ENCODE peak calls at places on chromosomes 16 and 17, in ten cellular contexts. H, O, K, A, T, Y, W, Q, Z and F are unnamed samples.

GRCh38 chr16:55479560-55480197 is 681 bp downstream of the MMP2 start:
- DNase-seq in H (no peak), O (peak; percentile 46), K (no peak), A (no peak), T (no peak), Y (no peak), W (peak; percentile 43), Q (no peak), Z (no peak), F (no peak)

GRCh38 chr17:75507712-75508111 is 7.6 kb downstream of the CASKIN2 start:
- DNase-seq in H (no peak), O (no peak), K (no peak), A (no peak), T (no peak), Y (no peak), W (no peak), Q (no peak), Z (no peak), F (no peak)

GRCh38 chr17:80169784-80170500 is at the start of gene CARD14:
- DNase-seq in H (no peak), O (no peak), K (no peak), A (no peak), T (no peak), Y (no peak), W (no peak), Q (no peak), Z (no peak), F (no peak)

GRCh38 chr16:90046122-90046970 is 27.1 kb upstream of the DBNDD1 start:
- DNase-seq in H (no peak), O (peak; percentile 95), K (no peak), A (no peak), T (no peak), Y (peak; percentile 89), W (no peak), Q (no peak), Z (no peak), F (no peak)

GRCh38 chr17:80365001-80365965 is 49.7 kb upstream of the ENDOV start:
- DNase-seq in H (no peak), O (no peak), K (no peak), A (no peak), T (no peak), Y (no peak), W (no peak), Q (no peak), Z (no peak), F (no peak)

GRCh38 chr16:89534147-89534788 is 26.1 kb downstream of the SPG7 start:
- DNase-seq in H (no peak), O (no peak), K (no peak), A (peak; percentile 92), T (peak; percentile 50), Y (no peak), W (peak; percentile 52), Q (peak; percentile 11), Z (no peak), F (peak; percentile 93)

GRCh38 chr17:72714357-72714966 is 378.0 kb downstream of the SLC39A11 start:
- DNase-seq in H (no peak), O (no peak), K (no peak), A (peak; percentile 47), T (peak; percentile 25), Y (no peak), W (no peak), Q (no peak), Z (no peak), F (no peak)

GRCh38 chr17:41873559-41874292 is 8.5 kb upstream of the KLHL11 start:
- DNase-seq in H (no peak), O (no peak), K (no peak), A (no peak), T (no peak), Y (no peak), W (no peak), Q (no peak), Z (peak; percentile 26), F (no peak)